ENCODE peak calls at places on chromosomes 13 and 19, in six cellular contexts. Z is T-cell, P is naive B cell, K is mucosa of descending colon, C is Right ventricle myocardium superior, G is left cardiac atrium. N is an unnamed sample.

GRCh38 chr19:51702754-51703654 is 9.9 kb downstream of the SPACA6 start:
- ATAC-seq in Z (no peak), P (no peak), K (peak; percentile 25), C (peak; percentile 2), G (peak; percentile 0), N (peak; percentile 4)

GRCh38 chr13:111558700-111559088 is 238.3 kb downstream of the TEX29 start:
- ATAC-seq in Z (no peak), P (no peak), K (no peak), C (no peak), G (no peak), N (no peak)

GRCh38 chr19:52585101-52585500 is 15.0 kb downstream of the ZNF701 start:
- ATAC-seq in Z (no peak), P (no peak), K (no peak), C (peak; percentile 75), G (peak; percentile 93), N (no peak)

GRCh38 chr13:100014621-100015020 is 33.0 kb downstream of the ZIC2 start:
- ATAC-seq in Z (no peak), P (no peak), K (no peak), C (no peak), G (no peak), N (no peak)

GRCh38 chr19:15971217-15971616 is 22.4 kb downstream of the OR10H4 start:
- ATAC-seq in Z (no peak), P (no peak), K (no peak), C (no peak), G (no peak), N (no peak)

GRCh38 chr13:97225533-97225932 is 3.4 kb downstream of the MBNL2 start:
- ATAC-seq in Z (no peak), P (no peak), K (no peak), C (no peak), G (no peak), N (no peak)

GRCh38 chr19:33194884-33195710 is 967 bp downstream of the LRP3 start:
- ATAC-seq in Z (no peak), P (no peak), K (peak; percentile 61), C (peak; percentile 77), G (peak; percentile 82), N (peak; percentile 22)

GRCh38 chr13:42116225-42116624 is 67.8 kb downstream of the DGKH start:
- ATAC-seq in Z (no peak), P (no peak), K (peak; percentile 47), C (no peak), G (no peak), N (peak; percentile 36)

GRCh38 chr19:13747098-13747453 is 17.2 kb upstream of the MRI1 start:
- ATAC-seq in Z (no peak), P (no peak), K (no peak), C (no peak), G (no peak), N (no peak)

GRCh38 chr13:75843033-75843432 is 206.9 kb downstream of the LMO7 start:
- ATAC-seq in Z (no peak), P (no peak), K (no peak), C (peak; percentile 46), G (no peak), N (no peak)

GRCh38 chr19:1774999-1775772 is 21.9 kb downstream of the ONECUT3 start:
- ATAC-seq in Z (no peak), P (no peak), K (peak; percentile 61), C (no peak), G (no peak), N (no peak)

GRCh38 chr13:99078014-99078771 is 100.3 kb upstream of the DOCK9 start:
- ATAC-seq in Z (peak; percentile 52), P (no peak), K (no peak), C (no peak), G (no peak), N (no peak)

GRCh38 chr19:38496603-38497487 is 63.4 kb downstream of the RYR1 start:
- ATAC-seq in Z (no peak), P (no peak), K (no peak), C (no peak), G (peak; percentile 58), N (peak; percentile 12)

GRCh38 chr13:35976126-35976525 is 155.1 kb downstream of the DCLK1 start:
- ATAC-seq in Z (no peak), P (no peak), K (no peak), C (no peak), G (no peak), N (no peak)

GRCh38 chr19:4977299-4978174 is 8.6 kb downstream of the KDM4B start:
- ATAC-seq in Z (no peak), P (peak; percentile 68), K (peak; percentile 6), C (peak; percentile 17), G (peak; percentile 55), N (no peak)

GRCh38 chr19:15448778-15449619 is 757 bp downstream of the WIZ start:
- ATAC-seq in Z (no peak), P (peak; percentile 11), K (no peak), C (no peak), G (no peak), N (no peak)

GRCh38 chr19:2477732-2478191 is 1.8 kb downstream of the GADD45B start:
- ATAC-seq in Z (no peak), P (no peak), K (no peak), C (no peak), G (peak; percentile 1), N (no peak)

GRCh38 chr19:53132231-53132991 is at the start of gene ZNF415:
- ATAC-seq in Z (peak; percentile 55), P (peak; percentile 89), K (peak; percentile 96), C (peak; percentile 96), G (peak; percentile 98), N (peak; percentile 53)

GRCh38 chr19:7230826-7231225 is 63.4 kb downstream of the INSR start:
- ATAC-seq in Z (no peak), P (no peak), K (no peak), C (peak; percentile 90), G (peak; percentile 89), N (no peak)

GRCh38 chr19:33268162-33268991 is 34.0 kb downstream of the CEBPA start:
- ATAC-seq in Z (no peak), P (no peak), K (peak; percentile 14), C (peak; percentile 51), G (peak; percentile 21), N (no peak)

GRCh38 chr13:85405316-85405897 is 393.8 kb downstream of the SLITRK6 start:
- ATAC-seq in Z (no peak), P (no peak), K (no peak), C (no peak), G (no peak), N (no peak)

GRCh38 chr13:99215466-99215865 is 14.8 kb downstream of the UBAC2 start:
- ATAC-seq in Z (peak; percentile 75), P (peak; percentile 52), K (peak; percentile 67), C (no peak), G (no peak), N (peak; percentile 41)

GRCh38 chr19:57103573-57104277 is 16.1 kb upstream of the USP29 start:
- ATAC-seq in Z (peak; percentile 59), P (peak; percentile 81), K (no peak), C (peak; percentile 71), G (peak; percentile 84), N (peak; percentile 42)

GRCh38 chr13:30851697-30852096 is 54.4 kb upstream of the MEDAG start:
- ATAC-seq in Z (no peak), P (peak; percentile 50), K (no peak), C (no peak), G (no peak), N (no peak)

GRCh38 chr19:8481191-8481590 is 21.2 kb downstream of the PRAM1 start:
- ATAC-seq in Z (peak; percentile 11), P (no peak), K (no peak), C (peak; percentile 24), G (peak; percentile 6), N (peak; percentile 14)